ENCODE peak calls at places on chromosome 10, in ten cellular contexts. One of them, this sample, is unnamed.

GRCh38 chr10:19945275-19945674 is 129.0 kb downstream of the PLXDC2 start:
- DNase-seq in osteocyte: no peak
- DNase-seq in PC-9: no peak
- DNase-seq in activated T-cell treated with anti-CD3 and anti-CD28 coated beads, Interleukin-2, amount 50 U/mL, for 24 hours: no peak
- DNase-seq in NCI-H2171 treated with DMSO at 0.1 percent for 48 hours: no peak
- DNase-seq in NCI-H1694 treated with DMSO at 0.1 percent for 48 hours: no peak
- DNase-seq in occipital lobe: no peak
- DNase-seq in naive thymus-derived CD8-positive, alpha-beta T cell: no peak
- DNase-seq in RWPE1: no peak
- DNase-seq in tibial artery: peak
- DNase-seq in this sample: no peak

GRCh38 chr10:130128922-130129321 is 7.3 kb upstream of the GLRX3 start:
- DNase-seq in osteocyte: no peak
- DNase-seq in PC-9: no peak
- DNase-seq in activated T-cell treated with anti-CD3 and anti-CD28 coated beads, Interleukin-2, amount 50 U/mL, for 24 hours: no peak
- DNase-seq in NCI-H2171 treated with DMSO at 0.1 percent for 48 hours: no peak
- DNase-seq in NCI-H1694 treated with DMSO at 0.1 percent for 48 hours: no peak
- DNase-seq in occipital lobe: no peak
- DNase-seq in naive thymus-derived CD8-positive, alpha-beta T cell: no peak
- DNase-seq in RWPE1: no peak
- DNase-seq in tibial artery: no peak
- DNase-seq in this sample: no peak

GRCh38 chr10:5543628-5544027 is 18.9 kb downstream of the CALML3 start:
- DNase-seq in osteocyte: no peak
- DNase-seq in PC-9: no peak
- DNase-seq in activated T-cell treated with anti-CD3 and anti-CD28 coated beads, Interleukin-2, amount 50 U/mL, for 24 hours: no peak
- DNase-seq in NCI-H2171 treated with DMSO at 0.1 percent for 48 hours: no peak
- DNase-seq in NCI-H1694 treated with DMSO at 0.1 percent for 48 hours: no peak
- DNase-seq in occipital lobe: no peak
- DNase-seq in naive thymus-derived CD8-positive, alpha-beta T cell: no peak
- DNase-seq in RWPE1: no peak
- DNase-seq in tibial artery: peak
- DNase-seq in this sample: no peak

GRCh38 chr10:35532141-35532540 is 73.0 kb upstream of the GJD4 start:
- DNase-seq in osteocyte: no peak
- DNase-seq in PC-9: no peak
- DNase-seq in activated T-cell treated with anti-CD3 and anti-CD28 coated beads, Interleukin-2, amount 50 U/mL, for 24 hours: no peak
- DNase-seq in NCI-H2171 treated with DMSO at 0.1 percent for 48 hours: no peak
- DNase-seq in NCI-H1694 treated with DMSO at 0.1 percent for 48 hours: no peak
- DNase-seq in occipital lobe: no peak
- DNase-seq in naive thymus-derived CD8-positive, alpha-beta T cell: no peak
- DNase-seq in RWPE1: no peak
- DNase-seq in tibial artery: no peak
- DNase-seq in this sample: no peak

GRCh38 chr10:10782603-10783002 is 235.1 kb upstream of the CELF2 start:
- DNase-seq in osteocyte: no peak
- DNase-seq in PC-9: peak
- DNase-seq in activated T-cell treated with anti-CD3 and anti-CD28 coated beads, Interleukin-2, amount 50 U/mL, for 24 hours: no peak
- DNase-seq in NCI-H2171 treated with DMSO at 0.1 percent for 48 hours: no peak
- DNase-seq in NCI-H1694 treated with DMSO at 0.1 percent for 48 hours: no peak
- DNase-seq in occipital lobe: no peak
- DNase-seq in naive thymus-derived CD8-positive, alpha-beta T cell: no peak
- DNase-seq in RWPE1: no peak
- DNase-seq in tibial artery: no peak
- DNase-seq in this sample: no peak

GRCh38 chr10:45382591-45382990 is 8.6 kb downstream of the ALOX5 start:
- DNase-seq in osteocyte: no peak
- DNase-seq in PC-9: no peak
- DNase-seq in activated T-cell treated with anti-CD3 and anti-CD28 coated beads, Interleukin-2, amount 50 U/mL, for 24 hours: no peak
- DNase-seq in NCI-H2171 treated with DMSO at 0.1 percent for 48 hours: no peak
- DNase-seq in NCI-H1694 treated with DMSO at 0.1 percent for 48 hours: no peak
- DNase-seq in occipital lobe: no peak
- DNase-seq in naive thymus-derived CD8-positive, alpha-beta T cell: no peak
- DNase-seq in RWPE1: no peak
- DNase-seq in tibial artery: no peak
- DNase-seq in this sample: no peak

GRCh38 chr10:84683980-84684740 is 355.8 kb downstream of the CCSER2 start:
- DNase-seq in osteocyte: no peak
- DNase-seq in PC-9: no peak
- DNase-seq in activated T-cell treated with anti-CD3 and anti-CD28 coated beads, Interleukin-2, amount 50 U/mL, for 24 hours: no peak
- DNase-seq in NCI-H2171 treated with DMSO at 0.1 percent for 48 hours: peak
- DNase-seq in NCI-H1694 treated with DMSO at 0.1 percent for 48 hours: no peak
- DNase-seq in occipital lobe: no peak
- DNase-seq in naive thymus-derived CD8-positive, alpha-beta T cell: no peak
- DNase-seq in RWPE1: no peak
- DNase-seq in tibial artery: no peak
- DNase-seq in this sample: no peak

GRCh38 chr10:78316451-78316931 is 282.8 kb downstream of the RPS24 start:
- DNase-seq in osteocyte: peak
- DNase-seq in PC-9: no peak
- DNase-seq in activated T-cell treated with anti-CD3 and anti-CD28 coated beads, Interleukin-2, amount 50 U/mL, for 24 hours: no peak
- DNase-seq in NCI-H2171 treated with DMSO at 0.1 percent for 48 hours: no peak
- DNase-seq in NCI-H1694 treated with DMSO at 0.1 percent for 48 hours: peak
- DNase-seq in occipital lobe: no peak
- DNase-seq in naive thymus-derived CD8-positive, alpha-beta T cell: no peak
- DNase-seq in RWPE1: no peak
- DNase-seq in tibial artery: no peak
- DNase-seq in this sample: no peak

GRCh38 chr10:64376169-64376568 is 855.0 kb downstream of the REEP3 start:
- DNase-seq in osteocyte: no peak
- DNase-seq in PC-9: no peak
- DNase-seq in activated T-cell treated with anti-CD3 and anti-CD28 coated beads, Interleukin-2, amount 50 U/mL, for 24 hours: no peak
- DNase-seq in NCI-H2171 treated with DMSO at 0.1 percent for 48 hours: no peak
- DNase-seq in NCI-H1694 treated with DMSO at 0.1 percent for 48 hours: no peak
- DNase-seq in occipital lobe: no peak
- DNase-seq in naive thymus-derived CD8-positive, alpha-beta T cell: no peak
- DNase-seq in RWPE1: no peak
- DNase-seq in tibial artery: no peak
- DNase-seq in this sample: no peak

GRCh38 chr10:15579605-15580004 is 140.1 kb downstream of the ITGA8 start:
- DNase-seq in osteocyte: no peak
- DNase-seq in PC-9: no peak
- DNase-seq in activated T-cell treated with anti-CD3 and anti-CD28 coated beads, Interleukin-2, amount 50 U/mL, for 24 hours: no peak
- DNase-seq in NCI-H2171 treated with DMSO at 0.1 percent for 48 hours: no peak
- DNase-seq in NCI-H1694 treated with DMSO at 0.1 percent for 48 hours: no peak
- DNase-seq in occipital lobe: no peak
- DNase-seq in naive thymus-derived CD8-positive, alpha-beta T cell: no peak
- DNase-seq in RWPE1: no peak
- DNase-seq in tibial artery: no peak
- DNase-seq in this sample: no peak